ENCODE peak calls at places on chromosomes 11 and 22, in eight cellular contexts. W is CD8-positive, alpha-beta T cell; M is endodermal cell; P is MM.1S; Y is CD8-positive, alpha-beta memory T cell; S is colonic mucosa; X is left ventricle myocardium inferior; H is stomach. O is an unnamed sample.

GRCh38 chr11:67316882-67317364 is 13.6 kb downstream of the SSH3 start:
- DNase-seq in W (no peak), M (no peak), P (no peak), Y (no peak), S (no peak), X (no peak), H (no peak), O (no peak)

GRCh38 chr11:12706531-12707499 is 32.6 kb downstream of the TEAD1 start:
- DNase-seq in W (no peak), M (peak; percentile 53), P (peak; percentile 93), Y (no peak), S (peak; percentile 67), X (peak; percentile 37), H (peak; percentile 44), O (no peak)

GRCh38 chr11:134669796-134670195 is 257.8 kb upstream of the B3GAT1 start:
- DNase-seq in W (no peak), M (peak; percentile 10), P (no peak), Y (no peak), S (no peak), X (no peak), H (peak; percentile 13), O (no peak)

GRCh38 chr11:120815260-120816100 is 208.4 kb upstream of the TBCEL start:
- DNase-seq in W (no peak), M (peak; percentile 73), P (no peak), Y (no peak), S (no peak), X (no peak), H (no peak), O (no peak)

GRCh38 chr11:19889531-19889930 is 176.9 kb downstream of the NAV2 start:
- DNase-seq in W (no peak), M (no peak), P (no peak), Y (no peak), S (no peak), X (no peak), H (no peak), O (no peak)

GRCh38 chr11:128859563-128860441 is 7.3 kb downstream of the KCNJ1 start:
- DNase-seq in W (peak; percentile 75), M (peak; percentile 96), P (peak; percentile 85), Y (peak; percentile 82), S (peak; percentile 80), X (peak; percentile 76), H (peak; percentile 84), O (peak; percentile 80)

GRCh38 chr11:103055174-103055890 is 36.6 kb downstream of the DCUN1D5 start:
- DNase-seq in W (no peak), M (no peak), P (peak; percentile 37), Y (no peak), S (no peak), X (no peak), H (no peak), O (no peak)

GRCh38 chr11:93143186-93143585 is 54.6 kb downstream of the SLC36A4 start:
- DNase-seq in W (no peak), M (no peak), P (no peak), Y (no peak), S (no peak), X (no peak), H (no peak), O (no peak)

GRCh38 chr22:37259540-37260029 is 15.5 kb upstream of the RAC2 start:
- DNase-seq in W (no peak), M (peak; percentile 82), P (no peak), Y (no peak), S (no peak), X (no peak), H (no peak), O (no peak)

GRCh38 chr11:2898366-2899079 is 12.9 kb upstream of the CDKN1C start:
- DNase-seq in W (peak; percentile 61), M (no peak), P (peak; percentile 58), Y (peak; percentile 77), S (peak; percentile 58), X (peak; percentile 47), H (peak; percentile 57), O (no peak)

GRCh38 chr11:78672850-78673641 is 98.4 kb upstream of the NARS2 start:
- DNase-seq in W (no peak), M (no peak), P (no peak), Y (no peak), S (no peak), X (no peak), H (no peak), O (no peak)

GRCh38 chr11:110430267-110431211 is 791 bp downstream of the FDX1 start:
- DNase-seq in W (peak; percentile 49), M (no peak), P (peak; percentile 27), Y (no peak), S (peak; percentile 75), X (no peak), H (peak; percentile 29), O (no peak)

GRCh38 chr11:119374632-119375394 is 6.7 kb downstream of the USP2 start:
- DNase-seq in W (no peak), M (peak; percentile 66), P (no peak), Y (no peak), S (no peak), X (no peak), H (no peak), O (no peak)

GRCh38 chr11:63905179-63905578 is 11.8 kb downstream of the RCOR2 start:
- DNase-seq in W (no peak), M (no peak), P (no peak), Y (no peak), S (no peak), X (no peak), H (no peak), O (no peak)

GRCh38 chr11:6481924-6482275 is 599 bp downstream of the TIMM10B start:
- DNase-seq in W (no peak), M (peak; percentile 57), P (no peak), Y (no peak), S (no peak), X (no peak), H (no peak), O (no peak)

GRCh38 chr11:71334191-71334590 is 81.8 kb upstream of the SHANK2 start:
- DNase-seq in W (no peak), M (no peak), P (no peak), Y (peak; percentile 31), S (no peak), X (no peak), H (no peak), O (no peak)

GRCh38 chr22:17441326-17441725 is 72.1 kb downstream of the CECR2 start:
- DNase-seq in W (no peak), M (no peak), P (no peak), Y (no peak), S (no peak), X (no peak), H (no peak), O (no peak)

GRCh38 chr11:47923667-47924066 is 56.7 kb upstream of the PTPRJ start:
- DNase-seq in W (no peak), M (no peak), P (no peak), Y (no peak), S (no peak), X (peak; percentile 40), H (peak; percentile 62), O (no peak)

GRCh38 chr22:30277547-30278344 is 11.1 kb upstream of the OSM start:
- DNase-seq in W (no peak), M (no peak), P (no peak), Y (no peak), S (peak; percentile 64), X (no peak), H (no peak), O (no peak)

GRCh38 chr11:113668255-113668654 is 37.9 kb downstream of the TMPRSS5 start:
- DNase-seq in W (no peak), M (no peak), P (no peak), Y (no peak), S (no peak), X (no peak), H (no peak), O (no peak)

GRCh38 chr22:37133304-37134018 is 16.3 kb downstream of the IL2RB start:
- DNase-seq in W (no peak), M (no peak), P (no peak), Y (no peak), S (no peak), X (no peak), H (no peak), O (no peak)

GRCh38 chr11:46832511-46833214 is 13.4 kb downstream of the CKAP5 start:
- DNase-seq in W (no peak), M (no peak), P (no peak), Y (no peak), S (no peak), X (no peak), H (no peak), O (no peak)

DNA sequence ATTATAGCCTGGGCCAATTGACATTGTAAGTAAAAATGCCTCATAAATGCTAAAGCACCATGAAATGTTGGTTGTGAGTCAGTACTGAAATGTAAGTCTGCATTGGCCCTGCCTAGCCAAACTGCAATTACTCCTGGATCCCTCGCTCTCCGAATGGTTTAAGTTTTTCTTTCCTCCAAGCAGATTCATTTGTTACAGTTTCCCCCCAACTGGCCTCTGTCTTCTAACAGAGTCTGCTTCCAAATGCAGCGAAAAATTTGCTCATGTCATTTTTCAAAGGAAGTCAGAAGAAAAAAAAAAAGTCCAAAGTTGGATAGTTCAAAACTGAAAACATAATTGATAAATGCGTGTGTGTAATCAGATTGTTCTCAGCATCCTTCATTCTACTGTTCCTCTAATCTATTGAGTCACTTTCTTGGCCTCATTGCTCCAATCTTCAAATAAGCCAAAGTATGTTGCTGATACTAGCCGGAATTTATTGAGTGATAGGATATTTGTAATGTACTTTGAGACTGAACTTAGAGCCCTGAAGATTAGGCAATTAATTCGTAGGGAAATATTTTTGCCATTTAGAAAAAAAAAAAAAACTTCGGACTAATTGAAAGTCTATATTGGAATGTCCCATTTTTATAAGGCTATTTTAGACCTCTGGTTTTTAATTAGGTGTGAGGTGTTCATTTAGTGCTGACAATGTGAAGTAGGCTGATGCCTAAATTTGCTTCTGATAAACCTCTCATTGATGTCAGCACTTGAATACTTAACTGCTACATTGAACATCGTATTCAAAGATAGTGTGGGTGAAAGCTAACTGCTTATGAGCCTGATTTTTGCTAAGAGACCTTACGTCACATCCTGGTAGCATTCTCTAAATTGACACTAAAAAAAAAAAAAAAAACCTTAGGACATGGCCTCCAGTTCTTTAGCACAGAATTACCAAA is 93.4 kb downstream of the WT1 start:
- DNase-seq in W (no peak), M (no peak), P (no peak), Y (no peak), S (no peak), X (no peak), H (no peak), O (no peak)
- H3K9me3 ChIP-seq in W (no peaks in the 10 kb centered on the region), M (no peaks in the 10 kb centered on the region), P (no peaks in the 10 kb centered on the region), Y (no peaks in the 10 kb centered on the region), S (no peaks in the 10 kb centered on the region), X (no peaks in the 10 kb centered on the region), H (no peaks in the 10 kb centered on the region), O (no peaks in the 10 kb centered on the region)

GRCh38 chr22:47332246-47332980 is 570.0 kb downstream of the TBC1D22A start:
- DNase-seq in W (no peak), M (no peak), P (no peak), Y (no peak), S (no peak), X (no peak), H (no peak), O (no peak)
- H3K9me3 ChIP-seq in W (no peaks in the 10 kb centered on the region), M (peaks cover 70% of the 10 kb centered on the region), P (no peaks in the 10 kb centered on the region), Y (no peaks in the 10 kb centered on the region), S (no peaks in the 10 kb centered on the region), X (peaks cover 11% of the 10 kb centered on the region), H (no peaks in the 10 kb centered on the region), O (no peaks in the 10 kb centered on the region)

GRCh38 chr11:69293087-69293486 is 868 bp upstream of the MYEOV start:
- DNase-seq in W (no peak), M (peak; percentile 78), P (no peak), Y (peak; percentile 39), S (no peak), X (no peak), H (no peak), O (no peak)
- H3K9me3 ChIP-seq in W (no peaks in the 10 kb centered on the region), M (no peaks in the 10 kb centered on the region), P (no peaks in the 10 kb centered on the region), Y (no peaks in the 10 kb centered on the region), S (no peaks in the 10 kb centered on the region), X (no peaks in the 10 kb centered on the region), H (no peaks in the 10 kb centered on the region), O (no peaks in the 10 kb centered on the region)

GRCh38 chr22:49595465-49596078 is 232.1 kb downstream of the BRD1 start:
- DNase-seq in W (no peak), M (no peak), P (no peak), Y (no peak), S (no peak), X (no peak), H (no peak), O (no peak)
- H3K9me3 ChIP-seq in W (no peaks in the 10 kb centered on the region), M (peaks cover 23% of the 10 kb centered on the region), P (no peaks in the 10 kb centered on the region), Y (no peaks in the 10 kb centered on the region), S (no peaks in the 10 kb centered on the region), X (peaks cover 13% of the 10 kb centered on the region), H (no peaks in the 10 kb centered on the region), O (no peaks in the 10 kb centered on the region)

O was measured in T-helper 17 cell.